ENCODE peak calls at places on chromosomes 16 and 17, in five cellular contexts. H, T, Y, P and I are unnamed samples.
A peak's percentile ranks its signal among the peaks of the same experiment; 100 is the strongest.

GRCh38 chr16:72551649-72552048 is 379.7 kb upstream of the PMFBP1 start:
- DNase-seq in H (no peak), T (no peak), Y (no peak), P (no peak), I (no peak)

GRCh38 chr17:17751489-17751995 is 70.3 kb downstream of the RAI1 start:
- DNase-seq in H (no peak), T (peak; percentile 16), Y (no peak), P (no peak), I (no peak)

GRCh38 chr17:4003501-4004421 is 39.5 kb upstream of the ATP2A3 start:
- DNase-seq in H (no peak), T (no peak), Y (no peak), P (no peak), I (peak; percentile 66)

GRCh38 chr17:75209061-75209460 is 3.6 kb downstream of the NUP85 start:
- DNase-seq in H (no peak), T (no peak), Y (no peak), P (no peak), I (no peak)

GRCh38 chr17:9615486-9615885 is 29.8 kb upstream of the USP43 start:
- DNase-seq in H (no peak), T (no peak), Y (no peak), P (no peak), I (no peak)

GRCh38 chr16:8847623-8848022 is 21.2 kb downstream of the CARHSP1 start:
- DNase-seq in H (no peak), T (no peak), Y (no peak), P (no peak), I (no peak)

GRCh38 chr16:66476328-66477027 is 49.4 kb downstream of the BEAN1 start:
- DNase-seq in H (no peak), T (no peak), Y (no peak), P (no peak), I (peak; percentile 68)

GRCh38 chr17:27540300-27541105 is 84.3 kb downstream of the KSR1 start:
- DNase-seq in H (no peak), T (peak; percentile 46), Y (no peak), P (no peak), I (no peak)

GRCh38 chr17:59329558-59330313 is 1.7 kb upstream of the YPEL2 start:
- DNase-seq in H (peak; percentile 69), T (peak; percentile 58), Y (peak; percentile 43), P (no peak), I (peak; percentile 87)

GRCh38 chr17:57037401-57037800 is 47.6 kb upstream of the AKAP1 start:
- DNase-seq in H (no peak), T (no peak), Y (no peak), P (no peak), I (no peak)

GRCh38 chr17:39197380-39198185 is at the start of gene CACNB1:
- DNase-seq in H (peak; percentile 79), T (peak; percentile 78), Y (no peak), P (no peak), I (peak; percentile 94)

GRCh38 chr16:47538472-47538871 is 77.3 kb downstream of the PHKB start:
- DNase-seq in H (no peak), T (no peak), Y (no peak), P (no peak), I (no peak)

GRCh38 chr16:75624921-75625334 is 1.8 kb upstream of the ADAT1 start:
- DNase-seq in H (no peak), T (no peak), Y (no peak), P (no peak), I (no peak)

GRCh38 chr17:6711081-6711674 is 2.0 kb downstream of the SLC13A5 start:
- DNase-seq in H (no peak), T (no peak), Y (no peak), P (no peak), I (no peak)

GRCh38 chr16:23608194-23608593 is 12.1 kb upstream of the NDUFAB1 start:
- DNase-seq in H (no peak), T (no peak), Y (no peak), P (no peak), I (no peak)
- H3K36me3 ChIP-seq in H (peaks cover 15% of the 10 kb centered on the region), T (peaks cover 7% of the 10 kb centered on the region), Y (peaks cover 1% of the 10 kb centered on the region), P (peaks cover 10% of the 10 kb centered on the region), I (peaks cover 45% of the 10 kb centered on the region)

GRCh38 chr17:55273579-55274370 is 9.0 kb downstream of the HLF start:
- DNase-seq in H (no peak), T (no peak), Y (no peak), P (no peak), I (peak; percentile 13)

GRCh38 chr17:55279203-55279602 is 14.4 kb downstream of the HLF start:
- DNase-seq in H (no peak), T (no peak), Y (no peak), P (no peak), I (no peak)

GRCh38 chr17:55278173-55278748 is 13.5 kb downstream of the HLF start:
- DNase-seq in H (no peak), T (no peak), Y (no peak), P (no peak), I (no peak)

GRCh38 chr17:55274371-55275255 is 9.9 kb downstream of the HLF start:
- DNase-seq in H (no peak), T (no peak), Y (no peak), P (no peak), I (no peak)

GRCh38 chr17:55275894-55276804 is 11.4 kb downstream of the HLF start:
- DNase-seq in H (no peak), T (no peak), Y (no peak), P (peak; percentile 32), I (peak; percentile 13)
- H3K4me1 ChIP-seq in H (no peaks in the 10 kb centered on the region), T (peaks cover 8% of the 10 kb centered on the region), Y (no peaks in the 10 kb centered on the region), P (peaks cover 20% of the 10 kb centered on the region), I (no peaks in the 10 kb centered on the region)

DNA sequence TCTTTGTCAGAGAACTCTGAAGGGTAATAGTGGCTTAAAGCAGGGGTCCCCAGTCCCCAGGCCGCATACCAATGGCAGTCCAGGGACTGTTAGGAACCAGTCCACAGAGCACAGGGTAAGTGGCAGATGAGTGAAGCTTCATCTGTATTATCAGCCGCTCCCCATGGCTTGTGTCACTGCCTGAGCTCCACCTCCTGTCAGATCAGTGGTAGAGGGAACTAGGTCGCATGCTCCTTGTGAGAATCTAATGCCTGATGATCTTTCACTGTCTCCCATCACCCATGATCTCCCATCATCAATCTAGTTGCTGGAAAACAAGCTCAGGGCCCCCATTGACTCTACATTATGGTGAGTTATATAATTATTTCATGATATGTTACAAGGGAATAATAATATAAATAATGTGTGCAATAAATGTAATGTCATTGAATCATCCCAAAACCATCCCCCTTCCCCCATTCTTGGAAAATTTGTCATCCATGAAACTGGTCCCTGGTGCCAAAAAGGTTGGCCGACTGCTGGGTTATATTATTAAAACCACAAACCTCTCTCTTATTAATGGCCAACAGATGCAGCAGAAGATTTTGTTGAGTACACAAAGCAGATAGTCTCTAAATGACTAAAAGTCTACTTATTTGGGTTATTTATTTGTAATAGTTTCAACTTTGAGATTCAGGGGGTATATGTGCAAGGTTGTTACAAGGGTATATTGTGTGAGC is 782.7 kb downstream of the CDH11 start:
- DNase-seq in H (no peak), T (no peak), Y (no peak), P (no peak), I (no peak)
- H2AFZ ChIP-seq in H (no peak overlapping the region), T (no peak overlapping the region), Y (no peak overlapping the region), P (no peak overlapping the region), I (no peak overlapping the region)

DNA sequence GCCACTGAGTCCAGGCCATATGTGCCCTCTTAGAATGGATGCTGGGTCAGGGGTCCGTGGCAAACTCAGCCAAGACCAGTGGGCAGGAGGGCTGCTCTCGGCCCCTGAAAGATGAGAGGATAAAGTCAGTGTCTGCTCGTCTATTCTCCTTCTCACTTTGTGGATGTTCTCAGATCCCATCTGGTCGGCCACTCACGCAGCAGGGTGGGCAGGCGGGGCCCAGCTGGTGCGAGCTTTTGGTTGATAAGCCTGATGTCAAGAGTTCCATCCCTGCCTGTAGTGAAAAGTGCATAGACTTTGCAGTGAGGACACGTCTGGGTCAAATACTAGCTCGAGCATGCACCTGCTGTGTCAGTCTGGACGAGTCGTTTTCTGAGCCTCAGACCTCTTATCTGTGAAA is 556.2 kb upstream of the EEF2KMT start:
- DNase-seq in H (no peak), T (no peak), Y (no peak), P (no peak), I (no peak)
- H3K36me3 ChIP-seq in H (no peaks in the 10 kb centered on the region), T (no peaks in the 10 kb centered on the region), Y (no peaks in the 10 kb centered on the region), P (no peaks in the 10 kb centered on the region), I (no peaks in the 10 kb centered on the region)

GRCh38 chr17:82497483-82498405 is 21.8 kb upstream of the FOXK2 start:
- DNase-seq in H (peak; percentile 40), T (peak; percentile 32), Y (no peak), P (no peak), I (peak; percentile 59)
- H3K4me1 ChIP-seq in H (peaks cover 10% of the 10 kb centered on the region), T (peaks cover 7% of the 10 kb centered on the region), Y (peaks cover 29% of the 10 kb centered on the region), P (peaks cover 47% of the 10 kb centered on the region), I (peaks cover 17% of the 10 kb centered on the region)

GRCh38 chr16:55056585-55057520 is 126.2 kb downstream of the IRX5 start:
- DNase-seq in H (peak; percentile 33), T (no peak), Y (no peak), P (no peak), I (peak; percentile 95)
- H2AFZ ChIP-seq in H (peak overlapping the region; percentile 95), T (no peak overlapping the region), Y (no peak overlapping the region), P (no peak overlapping the region), I (peak overlapping the region; percentile 99)

DNA sequence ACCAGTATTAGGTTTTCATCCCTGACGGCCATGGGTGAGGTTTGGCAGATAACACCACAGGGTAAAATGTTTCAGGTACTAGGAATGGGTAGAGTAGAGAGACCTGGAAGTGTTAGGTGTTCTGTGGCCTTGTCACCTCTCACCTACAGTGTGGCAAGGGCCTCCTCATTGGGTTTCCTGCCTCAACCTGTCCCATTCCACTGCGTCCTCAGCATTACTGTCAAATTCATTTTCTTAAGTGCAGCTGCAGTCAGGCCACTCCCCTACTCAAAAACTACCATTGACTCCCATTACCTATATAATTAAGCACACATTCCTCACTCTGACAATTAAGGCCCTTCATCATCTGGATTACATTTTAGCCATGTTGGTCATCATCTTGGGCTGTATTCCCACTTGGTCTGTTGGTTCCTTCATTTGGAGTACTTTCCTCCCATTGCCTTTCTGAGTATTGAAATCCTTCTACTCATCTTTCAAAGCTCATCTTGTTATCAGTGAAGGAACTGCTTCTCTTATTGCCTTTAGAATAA is 64.5 kb downstream of the NUP88 start:
- DNase-seq in H (no peak), T (no peak), Y (no peak), P (no peak), I (no peak)
- H3K36me3 ChIP-seq in H (peaks cover 24% of the 10 kb centered on the region), T (no peaks in the 10 kb centered on the region), Y (peaks cover 5% of the 10 kb centered on the region), P (peaks cover 17% of the 10 kb centered on the region), I (peaks cover 19% of the 10 kb centered on the region)